ENCODE peak calls at places on chromosomes 12 and 14, in ten cellular contexts. One of them, this sample, is unnamed.

GRCh38 chr12:76020281-76020680 is 11.3 kb downstream of the PHLDA1 start:
- DNase-seq in ureter: peak
- DNase-seq in aorta: peak
- DNase-seq in hypothalamus: no peak
- DNase-seq in activated T-cell treated with anti-CD3 and anti-CD28 coated beads for 1 hour: peak
- DNase-seq in neural crest cell: no peak
- DNase-seq in left colon: no peak
- DNase-seq in HCT116: peak
- DNase-seq in RWPE1: peak
- DNase-seq in H9: no peak
- DNase-seq in this sample: peak

GRCh38 chr12:38204831-38205230 is 111.7 kb upstream of the ALG10B start:
- DNase-seq in HCT116: no peak
- DNase-seq in neural crest cell: no peak
- DNase-seq in left colon: no peak
- DNase-seq in activated T-cell treated with anti-CD3 and anti-CD28 coated beads for 1 hour: no peak
- DNase-seq in aorta: no peak
- DNase-seq in ureter: no peak
- DNase-seq in RWPE1: no peak
- DNase-seq in H9: no peak
- DNase-seq in hypothalamus: no peak
- DNase-seq in this sample: no peak

GRCh38 chr14:102966681-102967505 is 44.4 kb downstream of the AMN start:
- DNase-seq in left colon: no peak
- DNase-seq in neural crest cell: no peak
- DNase-seq in aorta: peak
- DNase-seq in HCT116: no peak
- DNase-seq in H9: no peak
- DNase-seq in RWPE1: no peak
- DNase-seq in hypothalamus: no peak
- DNase-seq in activated T-cell treated with anti-CD3 and anti-CD28 coated beads for 1 hour: no peak
- DNase-seq in ureter: no peak
- DNase-seq in this sample: no peak

GRCh38 chr14:56808314-56809201 is 1.7 kb downstream of the OTX2 start:
- DNase-seq in RWPE1: no peak
- DNase-seq in H9: peak
- DNase-seq in neural crest cell: no peak
- DNase-seq in activated T-cell treated with anti-CD3 and anti-CD28 coated beads for 1 hour: no peak
- DNase-seq in left colon: no peak
- DNase-seq in aorta: no peak
- DNase-seq in hypothalamus: no peak
- DNase-seq in ureter: no peak
- DNase-seq in HCT116: no peak
- DNase-seq in this sample: no peak

GRCh38 chr12:132873724-132874123 is 13.7 kb downstream of the CHFR start:
- DNase-seq in hypothalamus: no peak
- DNase-seq in neural crest cell: no peak
- DNase-seq in H9: no peak
- DNase-seq in aorta: no peak
- DNase-seq in activated T-cell treated with anti-CD3 and anti-CD28 coated beads for 1 hour: no peak
- DNase-seq in RWPE1: no peak
- DNase-seq in left colon: no peak
- DNase-seq in ureter: no peak
- DNase-seq in HCT116: no peak
- DNase-seq in this sample: no peak

GRCh38 chr12:8681129-8681902 is 16.5 kb upstream of the RIMKLB start:
- DNase-seq in aorta: no peak
- DNase-seq in hypothalamus: no peak
- DNase-seq in activated T-cell treated with anti-CD3 and anti-CD28 coated beads for 1 hour: no peak
- DNase-seq in left colon: no peak
- DNase-seq in neural crest cell: no peak
- DNase-seq in H9: peak
- DNase-seq in RWPE1: peak
- DNase-seq in ureter: no peak
- DNase-seq in HCT116: no peak
- DNase-seq in this sample: peak

GRCh38 chr12:107019546-107019945 is 32.6 kb upstream of the MTERF2 start:
- DNase-seq in H9: no peak
- DNase-seq in HCT116: no peak
- DNase-seq in hypothalamus: no peak
- DNase-seq in activated T-cell treated with anti-CD3 and anti-CD28 coated beads for 1 hour: no peak
- DNase-seq in left colon: no peak
- DNase-seq in RWPE1: no peak
- DNase-seq in neural crest cell: no peak
- DNase-seq in aorta: no peak
- DNase-seq in ureter: no peak
- DNase-seq in this sample: no peak

GRCh38 chr14:74062809-74063150 is 21.5 kb downstream of the ALDH6A1 start:
- DNase-seq in HCT116: no peak
- DNase-seq in neural crest cell: no peak
- DNase-seq in H9: no peak
- DNase-seq in aorta: no peak
- DNase-seq in ureter: no peak
- DNase-seq in activated T-cell treated with anti-CD3 and anti-CD28 coated beads for 1 hour: no peak
- DNase-seq in left colon: no peak
- DNase-seq in RWPE1: no peak
- DNase-seq in hypothalamus: no peak
- DNase-seq in this sample: no peak

GRCh38 chr12:32444895-32445294 is 45.5 kb downstream of the FGD4 start:
- DNase-seq in RWPE1: peak
- DNase-seq in left colon: no peak
- DNase-seq in ureter: no peak
- DNase-seq in neural crest cell: no peak
- DNase-seq in hypothalamus: no peak
- DNase-seq in H9: no peak
- DNase-seq in activated T-cell treated with anti-CD3 and anti-CD28 coated beads for 1 hour: no peak
- DNase-seq in aorta: no peak
- DNase-seq in HCT116: peak
- DNase-seq in this sample: peak

GRCh38 chr14:59028476-59029202 is 159.8 kb upstream of the DAAM1 start:
- DNase-seq in ureter: no peak
- DNase-seq in left colon: peak
- DNase-seq in hypothalamus: peak
- DNase-seq in neural crest cell: peak
- DNase-seq in H9: peak
- DNase-seq in HCT116: peak
- DNase-seq in aorta: peak
- DNase-seq in activated T-cell treated with anti-CD3 and anti-CD28 coated beads for 1 hour: peak
- DNase-seq in RWPE1: peak
- DNase-seq in this sample: peak

GRCh38 chr14:100994757-100995156 is 91.2 kb upstream of the RTL1 start:
- DNase-seq in left colon: no peak
- DNase-seq in aorta: no peak
- DNase-seq in ureter: no peak
- DNase-seq in hypothalamus: no peak
- DNase-seq in RWPE1: no peak
- DNase-seq in H9: no peak
- DNase-seq in activated T-cell treated with anti-CD3 and anti-CD28 coated beads for 1 hour: no peak
- DNase-seq in neural crest cell: no peak
- DNase-seq in HCT116: no peak
- DNase-seq in this sample: no peak

GRCh38 chr12:115147916-115148315 is 463.9 kb upstream of the TBX3 start:
- DNase-seq in neural crest cell: no peak
- DNase-seq in activated T-cell treated with anti-CD3 and anti-CD28 coated beads for 1 hour: no peak
- DNase-seq in H9: no peak
- DNase-seq in left colon: no peak
- DNase-seq in hypothalamus: no peak
- DNase-seq in HCT116: no peak
- DNase-seq in ureter: no peak
- DNase-seq in aorta: no peak
- DNase-seq in RWPE1: no peak
- DNase-seq in this sample: peak

GRCh38 chr14:24100197-24100981 is 6.3 kb downstream of the PCK2 start:
- DNase-seq in neural crest cell: no peak
- DNase-seq in hypothalamus: no peak
- DNase-seq in RWPE1: no peak
- DNase-seq in aorta: no peak
- DNase-seq in HCT116: no peak
- DNase-seq in activated T-cell treated with anti-CD3 and anti-CD28 coated beads for 1 hour: no peak
- DNase-seq in H9: no peak
- DNase-seq in left colon: no peak
- DNase-seq in ureter: no peak
- DNase-seq in this sample: no peak

GRCh38 chr14:21068521-21069387 is 1.4 kb upstream of the ARHGEF40 start:
- DNase-seq in RWPE1: peak
- DNase-seq in ureter: no peak
- DNase-seq in activated T-cell treated with anti-CD3 and anti-CD28 coated beads for 1 hour: no peak
- DNase-seq in left colon: peak
- DNase-seq in HCT116: peak
- DNase-seq in hypothalamus: peak
- DNase-seq in neural crest cell: peak
- DNase-seq in aorta: peak
- DNase-seq in H9: peak
- DNase-seq in this sample: peak

GRCh38 chr14:33237102-33237501 is 298.4 kb downstream of the NPAS3 start:
- DNase-seq in activated T-cell treated with anti-CD3 and anti-CD28 coated beads for 1 hour: no peak
- DNase-seq in HCT116: no peak
- DNase-seq in H9: no peak
- DNase-seq in aorta: no peak
- DNase-seq in left colon: no peak
- DNase-seq in RWPE1: no peak
- DNase-seq in ureter: no peak
- DNase-seq in hypothalamus: no peak
- DNase-seq in neural crest cell: no peak
- DNase-seq in this sample: no peak

GRCh38 chr12:32885831-32886230 is 10.7 kb downstream of the PKP2 start:
- DNase-seq in HCT116: no peak
- DNase-seq in aorta: no peak
- DNase-seq in hypothalamus: no peak
- DNase-seq in activated T-cell treated with anti-CD3 and anti-CD28 coated beads for 1 hour: no peak
- DNase-seq in ureter: no peak
- DNase-seq in neural crest cell: no peak
- DNase-seq in H9: no peak
- DNase-seq in left colon: no peak
- DNase-seq in RWPE1: no peak
- DNase-seq in this sample: no peak

GRCh38 chr12:2961705-2962104 is 2.5 kb downstream of the TEAD4 start:
- DNase-seq in neural crest cell: no peak
- DNase-seq in aorta: no peak
- DNase-seq in RWPE1: no peak
- DNase-seq in ureter: no peak
- DNase-seq in activated T-cell treated with anti-CD3 and anti-CD28 coated beads for 1 hour: no peak
- DNase-seq in hypothalamus: no peak
- DNase-seq in left colon: no peak
- DNase-seq in HCT116: no peak
- DNase-seq in H9: no peak
- DNase-seq in this sample: no peak

GRCh38 chr14:57982802-57983201 is 116.9 kb upstream of the SLC35F4 start:
- DNase-seq in activated T-cell treated with anti-CD3 and anti-CD28 coated beads for 1 hour: no peak
- DNase-seq in ureter: no peak
- DNase-seq in hypothalamus: no peak
- DNase-seq in left colon: no peak
- DNase-seq in aorta: no peak
- DNase-seq in neural crest cell: no peak
- DNase-seq in H9: no peak
- DNase-seq in HCT116: no peak
- DNase-seq in RWPE1: no peak
- DNase-seq in this sample: no peak

GRCh38 chr14:66082009-66082408 is 404.2 kb upstream of the CCDC196 start:
- DNase-seq in H9: no peak
- DNase-seq in HCT116: no peak
- DNase-seq in left colon: no peak
- DNase-seq in RWPE1: no peak
- DNase-seq in ureter: no peak
- DNase-seq in neural crest cell: no peak
- DNase-seq in hypothalamus: no peak
- DNase-seq in aorta: no peak
- DNase-seq in activated T-cell treated with anti-CD3 and anti-CD28 coated beads for 1 hour: no peak
- DNase-seq in this sample: no peak